ENCODE peak calls at places on chromosomes 16 and 17, in four cellular contexts. C is testis, V is stomach, Q is endodermal cell. D is an unnamed sample.

GRCh38 chr16:9033125-9033830 is 58.2 kb upstream of the HAPSTR1 start:
- DNase-seq in V (peak; percentile 64), Q (peak; percentile 89), C (peak; percentile 80), D (peak; percentile 49)

GRCh38 chr17:64345691-64346376 is 44.8 kb downstream of the PECAM1 start:
- DNase-seq in Q (no peak), C (no peak), V (no peak), D (no peak)

GRCh38 chr17:10754109-10754508 is 24.3 kb upstream of the TMEM220 start:
- DNase-seq in C (peak; percentile 67), V (peak; percentile 74), Q (peak; percentile 94), D (peak; percentile 38)

GRCh38 chr16:69323428-69323827 is 7.0 kb downstream of the PDF start:
- DNase-seq in Q (no peak), V (no peak), C (peak; percentile 9), D (no peak)

GRCh38 chr16:70678898-70679652 is 6.8 kb downstream of the MTSS2 start:
- DNase-seq in V (no peak), Q (no peak), C (no peak), D (no peak)

GRCh38 chr17:74125160-74125559 is 78.3 kb upstream of the RPL38 start:
- DNase-seq in C (no peak), V (no peak), Q (peak; percentile 32), D (no peak)

GRCh38 chr17:82445542-82445941 is 5.0 kb downstream of the CYBC1 start:
- DNase-seq in V (no peak), Q (no peak), C (no peak), D (no peak)

GRCh38 chr17:50817142-50817751 is 18.1 kb upstream of the WFIKKN2 start:
- DNase-seq in V (peak; percentile 68), Q (peak; percentile 83), C (peak; percentile 58), D (no peak)

GRCh38 chr17:3645310-3645709 is 8.8 kb downstream of the CTNS start:
- DNase-seq in Q (no peak), C (no peak), V (no peak), D (no peak)

GRCh38 chr16:84785843-84786538 is 33.8 kb upstream of the CRISPLD2 start:
- DNase-seq in Q (no peak), C (no peak), V (peak; percentile 91), D (no peak)

GRCh38 chr17:63647065-63647725 is 25.0 kb downstream of the MAP3K3 start:
- DNase-seq in V (no peak), C (no peak), Q (peak; percentile 54), D (no peak)

GRCh38 chr16:24986512-24987303 is 28.5 kb downstream of the ARHGAP17 start:
- DNase-seq in Q (no peak), C (peak; percentile 43), V (no peak), D (no peak)

GRCh38 chr17:7133424-7133823 is 18.8 kb upstream of the ASGR2 start:
- DNase-seq in V (no peak), Q (peak; percentile 91), C (no peak), D (no peak)

GRCh38 chr17:4715071-4715749 is 4.8 kb downstream of the ARRB2 start:
- DNase-seq in Q (no peak), C (no peak), V (no peak), D (no peak)

GRCh38 chr17:13609953-13610352 is 8.2 kb upstream of the HS3ST3A1 start:
- DNase-seq in Q (no peak), C (no peak), V (no peak), D (no peak)

GRCh38 chr17:59783221-59784016 is 76.0 kb downstream of the VMP1 start:
- DNase-seq in C (no peak), Q (no peak), V (no peak), D (no peak)

GRCh38 chr17:71769850-71770249 is 351.0 kb upstream of the SOX9 start:
- DNase-seq in V (no peak), C (no peak), Q (no peak), D (no peak)

GRCh38 chr17:29399634-29400033 is 9.5 kb downstream of the TAOK1 start:
- DNase-seq in C (no peak), Q (no peak), V (no peak), D (no peak)

GRCh38 chr16:77868478-77868877 is 80.1 kb downstream of the VAT1L start:
- DNase-seq in C (no peak), V (no peak), Q (no peak), D (no peak)

GRCh38 chr17:75814900-75815373 is 29.3 kb downstream of the UNC13D start:
- DNase-seq in C (no peak), Q (no peak), V (no peak), D (no peak)

GRCh38 chr17:76562734-76563148 is 22.9 kb downstream of the PRCD start:
- DNase-seq in V (no peak), Q (no peak), C (peak; percentile 59), D (no peak)

GRCh38 chr17:40099627-40100418 is 566 bp downstream of the NR1D1 start:
- DNase-seq in V (no peak), Q (peak; percentile 68), C (no peak), D (peak; percentile 21)

GRCh38 chr16:30958164-30959083 is 870 bp downstream of the SETD1A start:
- DNase-seq in Q (peak; percentile 87), V (peak; percentile 56), C (peak; percentile 67), D (peak; percentile 80)

GRCh38 chr16:24539850-24540484 is 601 bp downstream of the RBBP6 start:
- DNase-seq in C (peak; percentile 40), Q (no peak), V (peak; percentile 67), D (no peak)

GRCh38 chr17:51118330-51119195 is 2.1 kb downstream of the SPAG9 start:
- DNase-seq in Q (no peak), C (no peak), V (peak; percentile 76), D (no peak)

GRCh38 chr16:50988441-50988840 is 162.6 kb downstream of the SALL1 start:
- DNase-seq in Q (no peak), V (no peak), C (no peak), D (no peak)

GRCh38 chr16:814974-815373 is 14.4 kb upstream of the GNG13 start:
- DNase-seq in Q (no peak), V (no peak), C (no peak), D (no peak)

GRCh38 chr17:55285340-55286301 is 20.9 kb downstream of the HLF start:
- DNase-seq in Q (no peak), C (peak; percentile 97), V (peak; percentile 90), D (peak; percentile 79)

GRCh38 chr17:77286641-77287431 is 146.1 kb downstream of the SEC14L1 start:
- DNase-seq in C (no peak), V (peak; percentile 88), Q (no peak), D (peak; percentile 63)

GRCh38 chr17:29195465-29196081 is 15.4 kb upstream of the MYO18A start:
- DNase-seq in Q (peak; percentile 61), C (no peak), V (no peak), D (peak; percentile 10)

GRCh38 chr16:87243383-87243964 is 73.7 kb downstream of the C16orf95 start:
- DNase-seq in V (no peak), C (no peak), Q (no peak), D (no peak)

GRCh38 chr16:79563919-79564318 is 36.6 kb downstream of the MAF start:
- DNase-seq in C (no peak), V (no peak), Q (peak; percentile 61), D (no peak)

GRCh38 chr17:34387566-34387965 is 24.5 kb upstream of the CCL1 start:
- DNase-seq in V (no peak), C (no peak), Q (no peak), D (no peak)
- H3K36me3 ChIP-seq in V (no peaks in the 10 kb centered on the region), C (no peaks in the 10 kb centered on the region), Q (no peaks in the 10 kb centered on the region), D (no peaks in the 10 kb centered on the region)

DNA sequence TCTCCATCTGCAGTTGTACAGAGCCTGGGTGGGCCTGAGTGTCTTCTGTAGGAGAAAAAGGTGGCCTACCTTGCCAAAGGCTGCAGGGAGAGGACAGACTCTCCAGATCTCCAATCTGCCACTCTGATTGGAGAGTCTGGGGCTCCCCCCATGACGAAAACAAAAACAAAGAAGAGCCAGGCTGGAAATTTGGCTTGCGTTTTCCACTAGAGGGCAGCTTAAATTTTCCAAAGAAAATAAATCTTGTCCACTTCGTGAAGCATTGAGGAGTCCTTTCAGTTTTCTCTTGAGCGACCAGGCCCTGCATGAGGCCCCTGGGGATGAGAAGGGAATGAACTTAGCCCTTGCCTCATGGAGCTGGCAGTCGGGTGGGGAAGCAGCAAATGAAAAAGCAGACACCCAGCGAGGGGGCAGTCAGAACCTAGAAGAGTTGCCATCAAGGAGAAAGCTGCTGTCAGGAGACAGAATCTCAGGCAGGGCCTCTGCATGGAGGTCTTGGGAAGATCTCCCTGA is 8.2 kb upstream of the SHCBP1 start:
- DNase-seq in C (no peak), V (no peak), Q (peak; percentile 75), D (no peak)
- TF ChIP-seq CTCF in C (peak; percentile 26), V (no peak), Q (peak; percentile 65), D (peak; percentile 33)

DNA sequence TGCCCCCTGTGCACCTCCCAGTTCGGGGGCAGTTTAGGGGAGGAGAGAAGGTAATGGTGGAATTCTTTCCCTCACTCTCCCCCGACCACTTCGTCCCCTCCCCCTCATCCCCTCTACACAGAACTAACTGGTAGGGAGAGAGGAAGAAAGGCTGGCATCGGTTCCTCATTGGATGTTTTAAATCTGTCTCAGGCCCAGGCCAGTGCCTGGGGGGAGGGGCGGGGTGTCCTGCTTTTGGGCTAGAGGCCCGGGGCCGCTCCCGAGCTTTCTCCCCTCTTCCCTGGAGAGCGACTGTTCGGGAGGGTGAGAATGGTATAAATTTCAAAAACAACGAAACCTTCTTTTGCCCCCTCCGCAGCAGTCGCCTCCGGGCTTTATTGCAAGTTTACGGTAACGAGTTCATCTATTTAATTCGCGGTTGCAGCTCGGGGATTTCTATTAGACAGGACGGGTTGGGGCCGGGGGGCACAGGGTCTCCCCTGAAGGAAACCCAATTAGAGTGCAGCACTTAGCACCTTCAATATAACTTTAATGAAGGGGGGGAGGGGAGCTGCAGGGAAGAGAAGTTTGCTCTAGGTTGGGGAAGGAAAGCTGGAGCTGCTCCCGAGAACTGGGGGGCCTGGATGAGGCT is at the start of gene PRAC2:
- DNase-seq in C (no peak), Q (peak; percentile 85), V (no peak), D (no peak)
- H3K4me1 ChIP-seq in C (peaks cover 17% of the 10 kb centered on the region), Q (no peaks in the 10 kb centered on the region), V (peaks cover 27% of the 10 kb centered on the region), D (peaks cover 20% of the 10 kb centered on the region)

GRCh38 chr16:53234836-53235235 is 180.0 kb downstream of the CHD9 start:
- DNase-seq in V (no peak), C (no peak), Q (no peak), D (no peak)
- H3K36me3 ChIP-seq in V (peaks cover 98% of the 10 kb centered on the region), C (no peaks in the 10 kb centered on the region), Q (peaks cover 97% of the 10 kb centered on the region), D (no peaks in the 10 kb centered on the region)

GRCh38 chr17:79232957-79233356 is 158.3 kb downstream of the ENGASE start:
- DNase-seq in C (no peak), Q (no peak), V (no peak), D (no peak)

GRCh38 chr17:79233916-79234551 is 159.4 kb downstream of the ENGASE start:
- DNase-seq in C (no peak), Q (no peak), V (no peak), D (no peak)

GRCh38 chr17:79235808-79236207 is 161.2 kb downstream of the ENGASE start:
- DNase-seq in C (no peak), Q (no peak), V (no peak), D (no peak)

GRCh38 chr17:79230576-79230975 is 156.0 kb downstream of the ENGASE start:
- DNase-seq in C (no peak), V (no peak), Q (no peak), D (no peak)

DNA sequence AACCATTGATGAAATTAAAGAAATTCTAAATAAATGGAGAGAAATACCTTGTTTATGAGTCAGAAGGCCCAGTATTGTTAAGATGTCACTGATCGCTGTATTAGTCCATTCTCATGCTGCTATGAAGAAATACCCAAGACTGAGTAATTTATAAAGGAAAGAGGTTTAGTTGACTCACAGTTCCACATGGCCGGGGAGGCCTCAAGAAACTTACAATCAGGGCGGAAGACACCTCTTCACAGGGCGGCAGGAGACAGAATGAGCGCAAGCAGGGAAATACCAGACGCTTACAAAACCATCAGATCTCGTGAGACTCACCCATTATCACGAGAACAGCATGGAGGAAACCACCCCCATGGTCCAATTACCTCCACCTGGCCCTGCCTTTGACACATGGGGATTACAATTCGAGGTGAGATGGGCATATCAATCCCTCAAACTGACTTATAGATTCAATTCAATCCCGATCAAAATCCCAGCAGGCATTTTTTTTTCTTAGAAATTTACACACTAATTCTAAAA is 157.2 kb downstream of the ENGASE start:
- DNase-seq in V (no peak), C (no peak), Q (no peak), D (no peak)
- TF ChIP-seq CTCF in V (no peak), C (no peak), Q (no peak), D (no peak)